ENCODE peak calls at places on chromosome 19, in ten cellular contexts. C is NCI-H226, U is AG04450, T is mesendoderm, N is ACHN, L is amniotic stem cell, E is body of pancreas, R is NCI-H2029 treated with DMSO at 0.1 percent for 48 hours, Z is cardiac fibroblast, H is EL. F is an unnamed sample.

GRCh38 chr19:5254543-5254942 is 86.1 kb downstream of the PTPRS start:
- DNase-seq in C (no peak), U (no peak), T (no peak), N (no peak), L (no peak), E (no peak), R (no peak), Z (no peak), H (no peak), F (no peak)

GRCh38 chr19:29093553-29093908 is 119.4 kb downstream of the UQCRFS1 start:
- DNase-seq in C (no peak), U (no peak), T (no peak), N (no peak), L (no peak), E (no peak), R (no peak), Z (no peak), H (no peak), F (no peak)

GRCh38 chr19:49879243-49879960 is 1.9 kb downstream of the TBC1D17 start:
- DNase-seq in C (no peak), U (no peak), T (peak), N (no peak), L (no peak), E (no peak), R (no peak), Z (no peak), H (no peak), F (no peak)

GRCh38 chr19:5828661-5829566 is 10.6 kb downstream of the FUT6 start:
- DNase-seq in C (no peak), U (no peak), T (peak), N (peak), L (no peak), E (peak), R (no peak), Z (peak), H (no peak), F (no peak)

GRCh38 chr19:58279042-58279924 is 528 bp downstream of the ZNF8 start:
- DNase-seq in C (peak), U (peak), T (peak), N (peak), L (peak), E (peak), R (peak), Z (peak), H (peak), F (peak)

GRCh38 chr19:45161715-45162463 is 1.1 kb upstream of the NKPD1 start:
- DNase-seq in C (no peak), U (no peak), T (peak), N (peak), L (no peak), E (peak), R (no peak), Z (peak), H (peak), F (no peak)

GRCh38 chr19:46753420-46754155 is 7.3 kb upstream of the STRN4 start:
- DNase-seq in C (no peak), U (no peak), T (peak), N (peak), L (no peak), E (peak), R (peak), Z (no peak), H (peak), F (no peak)

GRCh38 chr19:19224852-19225494 is 13.2 kb downstream of the NCAN start:
- DNase-seq in C (peak), U (peak), T (peak), N (peak), L (no peak), E (peak), R (peak), Z (peak), H (peak), F (peak)

GRCh38 chr19:11238041-11238440 is 1.4 kb upstream of the ANGPTL8 start:
- DNase-seq in C (no peak), U (no peak), T (no peak), N (no peak), L (no peak), E (no peak), R (no peak), Z (no peak), H (no peak), F (no peak)

GRCh38 chr19:10009269-10009665 is 1.0 kb downstream of the COL5A3 start:
- DNase-seq in C (peak), U (peak), T (peak), N (peak), L (no peak), E (peak), R (no peak), Z (peak), H (peak), F (no peak)

GRCh38 chr19:18226956-18227780 is 930 bp upstream of the PDE4C start:
- DNase-seq in C (no peak), U (no peak), T (no peak), N (no peak), L (no peak), E (no peak), R (no peak), Z (no peak), H (no peak), F (no peak)

F was measured in non-pigmented ciliary epithelial cell.